ENCODE peak calls at places on chromosomes 13 and 19, in four cellular contexts. I is fibroblast of lung, B is gastrocnemius medialis, C is neural progenitor cell. N is an unnamed sample. For H3K4me1 and H3K27me3, the result is how much of the 10 kb centered on the place peaks cover.

GRCh38 chr19:10193666-10194499 is 870 bp downstream of the DNMT1 start:
- DNase-seq in B (no peak), C (no peak), I (peak), N (peak)

GRCh38 chr13:68234278-68234677 is 1004.1 kb upstream of the PCDH9 start:
- DNase-seq in B (no peak), C (peak), I (peak), N (peak)

GRCh38 chr19:38209671-38210457 is 14.2 kb downstream of the DPF1 start:
- DNase-seq in B (peak), I (peak), C (peak), N (peak)

GRCh38 chr19:10418281-10419199 is 1.8 kb upstream of the PDE4A start:
- DNase-seq in I (peak), B (no peak), C (peak), N (peak)

GRCh38 chr13:111911754-111912452 is 155.0 kb upstream of the SOX1 start:
- DNase-seq in C (no peak), B (no peak), I (no peak), N (no peak)

GRCh38 chr19:47176627-47177090 is 46.0 kb downstream of the SAE1 start:
- DNase-seq in I (peak), B (peak), C (no peak), N (no peak)

GRCh38 chr13:102799544-102800144 is 725 bp downstream of the BIVM start:
- DNase-seq in C (peak), I (peak), B (peak), N (peak)

GRCh38 chr13:93296584-93296983 is 70.0 kb downstream of the GPC6 start:
- DNase-seq in B (no peak), C (no peak), I (no peak), N (no peak)

GRCh38 chr19:4278460-4278901 is 585 bp upstream of the SHD start:
- DNase-seq in B (no peak), I (no peak), C (peak), N (peak)

GRCh38 chr13:112350300-112350699 is 25.9 kb upstream of the SPACA7 start:
- DNase-seq in B (no peak), C (no peak), I (no peak), N (no peak)

GRCh38 chr13:87274209-87274819 is 396.9 kb upstream of the SLITRK5 start:
- DNase-seq in I (peak), C (peak), B (no peak), N (peak)

DNA sequence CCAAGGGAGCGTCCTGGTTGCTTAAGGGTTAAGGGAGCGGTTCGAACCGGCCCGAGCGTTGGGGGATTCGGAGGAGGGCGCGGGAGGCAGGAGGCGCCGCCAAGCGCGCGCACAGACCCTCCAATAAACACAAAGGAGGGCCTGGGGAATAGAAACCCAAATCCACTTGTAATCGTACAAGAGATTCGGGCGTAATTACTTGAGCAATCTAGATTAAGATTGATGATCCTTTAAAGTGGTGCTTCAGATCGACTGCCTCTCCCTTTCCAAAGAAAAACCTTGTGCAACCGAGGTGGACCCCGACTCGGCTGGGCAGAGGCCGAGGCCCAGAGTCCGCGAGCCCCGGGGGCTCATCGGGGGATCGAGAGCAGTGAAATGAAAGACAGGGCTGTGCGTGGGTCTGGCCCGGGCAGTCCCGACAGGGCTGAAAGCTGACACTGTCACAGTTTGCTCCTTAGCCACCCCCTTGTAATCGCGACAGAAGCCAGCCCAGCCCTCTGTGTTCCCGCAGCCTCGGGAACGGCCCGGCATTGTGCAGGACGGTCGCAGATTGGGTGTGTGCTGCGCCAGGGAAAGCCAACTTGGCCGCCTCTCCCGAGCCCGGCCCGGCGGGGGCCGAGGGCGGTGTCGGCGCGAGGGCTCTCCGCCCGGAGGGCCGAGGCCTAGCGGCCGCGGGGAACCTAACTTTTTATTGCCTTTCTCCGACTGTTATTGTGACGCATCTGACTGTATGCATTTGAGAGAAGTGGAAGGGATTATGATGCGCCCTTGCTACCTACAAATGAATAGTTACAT is 5.6 kb downstream of the MAB21L1 start:
- DNase-seq in C (peak), I (peak), B (peak), N (peak)
- TF ChIP-seq CTCF in C (no peak), I (no peak), B (no peak), N (no peak)

GRCh38 chr13:27425918-27426630 is 1.7 kb downstream of the GTF3A start:
- DNase-seq in I (peak), C (peak), B (peak), N (peak)
- H3K4me1 ChIP-seq in I (under half), C (under half), B (under half), N (under half)

DNA sequence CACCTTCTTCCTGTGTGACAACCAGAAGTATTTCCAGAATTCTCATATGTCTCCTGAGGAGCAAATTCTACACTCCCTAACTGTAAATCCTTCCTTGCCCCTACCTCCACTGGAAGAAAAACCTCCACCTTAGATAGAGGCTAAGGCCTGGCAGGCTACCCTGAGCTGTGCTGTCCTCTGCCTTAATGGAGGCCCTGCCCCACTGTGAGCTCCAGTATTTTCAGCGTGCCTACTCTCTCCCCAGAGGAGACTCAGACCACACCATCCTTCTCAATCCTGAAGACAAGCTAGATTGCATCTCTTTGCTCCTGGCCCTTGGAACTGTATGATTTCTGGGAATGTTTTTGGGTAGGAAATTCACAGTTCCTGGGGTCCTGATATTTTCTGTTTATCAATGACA is 110.0 kb upstream of the OBI1 start:
- DNase-seq in I (no peak), C (no peak), B (no peak), N (no peak)
- H3K27me3 ChIP-seq in I (under half), C (under half), B (under half), N (under half)

DNA sequence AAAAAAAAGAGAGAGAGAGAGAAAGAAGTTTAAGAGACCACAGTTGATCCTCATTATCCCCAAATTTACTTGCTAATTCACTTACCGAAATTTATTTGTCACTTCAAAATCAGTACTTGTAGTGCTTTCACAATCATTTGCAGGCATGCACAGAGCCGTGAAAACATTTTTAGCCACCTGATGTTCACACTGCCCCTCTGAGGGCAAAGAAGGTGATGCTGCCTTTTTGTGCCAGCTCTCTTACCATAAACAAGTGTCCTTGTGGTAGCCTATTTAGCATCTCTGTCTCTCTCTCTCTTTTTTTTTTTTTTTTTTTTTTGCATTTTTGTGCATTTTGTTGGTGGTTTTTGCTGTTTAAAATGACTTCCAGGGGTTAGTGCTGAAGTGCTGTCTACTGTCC is 24.0 kb upstream of the CASP14 start:
- DNase-seq in I (no peak), B (no peak), C (no peak), N (no peak)
- TF ChIP-seq CTCF in I (no peak), B (no peak), C (peak), N (peak)

DNA sequence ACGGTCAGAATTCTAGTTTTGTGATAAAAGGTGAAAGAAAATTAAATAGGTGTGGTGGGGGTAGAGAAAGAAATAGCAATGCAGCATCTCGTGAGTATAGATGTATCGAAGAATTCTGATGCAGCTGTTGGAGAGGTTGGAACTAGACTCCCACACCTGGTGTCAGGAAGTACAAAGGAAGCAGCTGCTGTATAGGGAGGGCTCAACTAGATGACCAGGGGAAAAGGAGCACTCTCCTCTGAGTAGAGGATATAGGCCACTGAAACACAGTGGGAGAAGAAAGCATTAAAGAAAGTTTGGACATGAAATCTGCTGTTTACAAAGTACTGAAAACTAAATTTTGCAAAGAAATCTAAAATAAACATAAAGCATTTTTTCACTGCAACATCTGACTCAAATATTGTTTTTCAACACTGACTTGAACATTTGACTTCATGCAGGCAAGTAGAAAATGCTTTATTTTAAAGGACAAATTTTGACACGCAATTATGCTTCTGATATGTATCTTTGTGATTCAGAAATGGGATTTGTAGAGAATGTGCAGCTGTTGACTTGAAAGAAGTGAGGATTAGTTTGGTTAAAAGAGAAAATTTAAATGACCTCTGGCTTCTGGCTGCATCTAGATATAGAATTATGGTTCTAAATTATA is 82.2 kb downstream of the MIPEP start:
- DNase-seq in C (no peak), I (no peak), B (no peak), N (no peak)
- H3K4me1 ChIP-seq in C (under half), I (under half), B (under half), N (under half)

DNA sequence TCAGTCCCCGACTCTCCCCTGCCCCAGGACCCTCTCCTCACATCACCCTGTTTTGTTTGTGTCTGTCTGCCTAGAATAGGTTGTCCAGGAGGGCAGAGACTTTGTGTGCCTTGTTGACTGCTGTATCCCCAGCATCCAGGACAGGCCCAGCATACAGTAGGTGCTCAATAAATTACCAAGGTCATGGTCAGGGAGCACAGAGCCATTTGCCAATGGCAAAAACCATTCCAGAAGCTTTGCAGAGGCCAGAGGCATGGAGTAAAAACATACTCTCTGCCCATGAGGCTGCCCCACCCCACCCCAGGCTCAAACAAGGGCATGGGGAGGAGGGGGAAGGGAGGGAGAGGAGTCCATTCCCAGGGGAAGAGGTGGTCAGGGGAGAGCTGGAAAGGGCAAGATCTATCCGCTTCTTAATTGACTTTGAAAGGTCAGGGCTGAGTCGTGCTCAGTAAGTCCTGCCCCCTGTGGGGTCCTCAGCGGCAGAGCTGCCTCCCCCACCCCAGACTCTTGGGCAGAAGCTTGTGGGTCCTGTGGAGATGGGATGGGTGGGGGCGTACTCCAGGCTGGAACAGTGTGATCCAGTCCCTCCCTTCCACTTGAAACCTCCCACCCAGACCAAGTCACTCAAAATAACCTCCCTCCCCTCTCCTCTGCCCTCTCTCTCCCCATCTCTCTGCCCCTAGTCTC is 4.4 kb downstream of the GPR4 start:
- DNase-seq in C (no peak), I (no peak), B (no peak), N (no peak)
- H3K27me3 ChIP-seq in C (half or more), I (under half), B (half or more), N (under half)

GRCh38 chr19:35079826-35080225 is 35.8 kb upstream of the FXYD3 start:
- DNase-seq in I (no peak), C (no peak), B (no peak), N (no peak)

GRCh38 chr19:35077411-35078223 is 36.1 kb downstream of the HPN start:
- DNase-seq in B (no peak), C (no peak), I (no peak), N (no peak)

GRCh38 chr19:35080613-35081170 is 34.9 kb upstream of the FXYD3 start:
- DNase-seq in I (no peak), B (no peak), C (no peak), N (no peak)

GRCh38 chr19:35076657-35077056 is 35.1 kb downstream of the HPN start:
- DNase-seq in I (no peak), C (no peak), B (no peak), N (no peak)

DNA sequence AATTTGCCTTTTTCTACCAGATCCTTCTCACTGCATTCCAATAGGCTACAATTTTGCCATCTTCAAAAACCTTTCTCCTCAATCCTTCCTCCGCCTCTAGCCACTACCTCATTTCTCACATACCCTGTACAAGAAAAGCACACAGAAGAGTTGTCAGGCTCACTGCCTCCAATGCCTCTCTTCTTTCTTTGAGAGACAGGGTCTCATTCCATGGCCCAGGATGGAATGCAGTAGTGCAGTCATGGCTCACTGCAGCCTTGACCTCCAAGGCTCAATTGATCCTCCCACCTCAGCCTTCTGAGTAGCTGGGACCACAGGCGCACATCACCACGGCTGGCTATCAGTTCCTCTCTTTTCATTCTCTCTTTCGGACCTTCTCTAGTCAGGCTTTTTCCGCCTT is 36.8 kb upstream of the FXYD3 start:
- DNase-seq in I (no peak), B (no peak), C (no peak), N (no peak)
- TF ChIP-seq CTCF in I (no peak), B (no peak), C (no peak), N (no peak)

DNA sequence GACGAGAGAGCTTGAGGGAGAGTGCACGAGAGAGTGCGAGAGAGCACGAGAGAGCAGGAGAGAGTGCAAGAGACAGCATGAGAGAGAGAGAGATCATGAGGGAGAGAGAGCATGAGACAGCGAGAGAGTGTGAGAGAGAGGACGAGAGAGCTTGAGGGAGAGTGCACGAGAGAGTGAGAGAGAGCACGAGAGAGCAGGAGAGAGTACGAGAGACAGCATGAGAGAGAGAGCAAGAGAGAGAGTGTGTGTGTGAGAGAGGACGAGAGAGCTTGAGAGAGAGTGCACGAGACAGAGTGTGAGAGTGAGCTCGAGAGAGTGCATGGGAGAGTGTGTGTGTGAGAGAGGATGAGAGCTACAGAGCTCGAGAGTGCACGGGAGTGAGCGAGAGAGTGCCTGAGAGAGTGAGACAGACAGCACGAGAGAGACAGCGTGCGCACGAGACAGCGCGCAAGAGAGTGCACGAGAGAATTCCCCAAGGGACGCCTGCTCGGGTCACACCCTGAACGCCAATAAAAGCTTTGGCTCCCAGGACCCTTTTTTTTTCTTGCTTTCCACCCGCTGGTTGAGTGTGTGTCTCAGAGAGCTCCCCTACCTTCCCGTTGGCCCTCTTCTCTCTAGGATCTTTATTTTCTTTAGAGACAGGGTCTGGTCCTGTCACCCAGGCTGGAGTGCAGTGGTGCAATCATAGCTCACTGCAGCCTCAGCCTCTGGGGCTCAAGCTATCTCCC is 3.7 kb downstream of the CD70 start:
- DNase-seq in B (no peak), C (peak), I (no peak), N (no peak)
- H3K4me1 ChIP-seq in B (under half), C (under half), I (under half), N (under half)

GRCh38 chr13:84630486-84630885 is 748.2 kb upstream of the SLITRK1 start:
- DNase-seq in C (no peak), B (no peak), I (peak), N (no peak)
- H3K27me3 ChIP-seq in C (under half), B (under half), I (under half), N (under half)